ENCODE peak calls at places on chromosomes 12 and 14, in nine cellular contexts. M is body of pancreas, U is testis, T is fibroblast of mammary gland, Y is foreskin fibroblast, K is IMR-90, O is ovary, C is suprapubic skin, G is dorsolateral prefrontal cortex. Z is an unnamed sample.

GRCh38 chr12:104469523-104469922 is 12.8 kb downstream of the CHST11 start:
- DNase-seq in M (no peak), U (no peak), T (no peak), Y (no peak), K (no peak), O (no peak), C (no peak), G (no peak), Z (no peak)

GRCh38 chr14:57833304-57833703 is 32.6 kb downstream of the SLC35F4 start:
- DNase-seq in M (peak; percentile 10), U (no peak), T (peak; percentile 99), Y (peak; percentile 86), K (peak; percentile 88), O (no peak), C (no peak), G (peak; percentile 15), Z (no peak)

GRCh38 chr12:46152456-46152855 is 116.4 kb downstream of the SLC38A1 start:
- DNase-seq in M (no peak), U (no peak), T (no peak), Y (no peak), K (no peak), O (no peak), C (no peak), G (no peak), Z (no peak)

GRCh38 chr14:41605550-41606248 is 977 bp upstream of the LRFN5 start:
- DNase-seq in M (no peak), U (peak; percentile 57), T (peak; percentile 54), Y (no peak), K (peak; percentile 46), O (no peak), C (no peak), G (peak; percentile 43), Z (no peak)

GRCh38 chr14:59481407-59482119 is 2.6 kb downstream of the L3HYPDH start:
- DNase-seq in M (no peak), U (no peak), T (peak; percentile 90), Y (peak; percentile 48), K (peak; percentile 60), O (no peak), C (no peak), G (no peak), Z (no peak)

GRCh38 chr14:85572845-85573244 is 42.9 kb downstream of the FLRT2 start:
- DNase-seq in M (no peak), U (no peak), T (peak; percentile 90), Y (peak; percentile 75), K (peak; percentile 90), O (no peak), C (no peak), G (no peak), Z (no peak)

GRCh38 chr14:87108726-87109125 is 884.3 kb downstream of the GALC start:
- DNase-seq in M (no peak), U (no peak), T (peak; percentile 87), Y (peak; percentile 75), K (peak; percentile 84), O (no peak), C (no peak), G (peak; percentile 56), Z (no peak)

GRCh38 chr14:94548999-94549985 is 11.9 kb upstream of the SERPINA4 start:
- DNase-seq in M (peak; percentile 63), U (peak; percentile 88), T (peak; percentile 49), Y (peak; percentile 14), K (peak; percentile 36), O (peak; percentile 85), C (no peak), G (peak; percentile 70), Z (peak; percentile 69)

GRCh38 chr12:125188912-125189881 is 124.0 kb downstream of the AACS start:
- DNase-seq in M (no peak), U (no peak), T (no peak), Y (no peak), K (no peak), O (no peak), C (no peak), G (peak; percentile 31), Z (no peak)

GRCh38 chr14:104731249-104731924 is 7.4 kb downstream of the ADSS1 start:
- DNase-seq in M (no peak), U (no peak), T (no peak), Y (no peak), K (no peak), O (no peak), C (no peak), G (no peak), Z (no peak)

GRCh38 chr14:70073924-70074566 is 114.7 kb downstream of the SLC8A3 start:
- DNase-seq in M (peak; percentile 79), U (peak; percentile 83), T (peak; percentile 74), Y (peak; percentile 32), K (peak; percentile 73), O (peak; percentile 32), C (no peak), G (peak; percentile 83), Z (peak; percentile 78)

GRCh38 chr12:28975564-28976340 is 173.3 kb upstream of the FAR2 start:
- DNase-seq in M (no peak), U (no peak), T (no peak), Y (no peak), K (peak; percentile 34), O (no peak), C (no peak), G (no peak), Z (no peak)

GRCh38 chr12:55652352-55652751 is 15.7 kb downstream of the OR10P1 start:
- DNase-seq in M (no peak), U (no peak), T (peak; percentile 24), Y (no peak), K (no peak), O (no peak), C (no peak), G (no peak), Z (peak; percentile 18)

GRCh38 chr12:89211456-89211855 is 140.8 kb downstream of the DUSP6 start:
- DNase-seq in M (no peak), U (no peak), T (peak; percentile 19), Y (no peak), K (peak; percentile 41), O (no peak), C (no peak), G (no peak), Z (no peak)

GRCh38 chr12:80282761-80283160 is 161.3 kb upstream of the PTPRQ start:
- DNase-seq in M (no peak), U (no peak), T (peak; percentile 71), Y (peak; percentile 67), K (peak; percentile 38), O (no peak), C (no peak), G (no peak), Z (no peak)

DNA sequence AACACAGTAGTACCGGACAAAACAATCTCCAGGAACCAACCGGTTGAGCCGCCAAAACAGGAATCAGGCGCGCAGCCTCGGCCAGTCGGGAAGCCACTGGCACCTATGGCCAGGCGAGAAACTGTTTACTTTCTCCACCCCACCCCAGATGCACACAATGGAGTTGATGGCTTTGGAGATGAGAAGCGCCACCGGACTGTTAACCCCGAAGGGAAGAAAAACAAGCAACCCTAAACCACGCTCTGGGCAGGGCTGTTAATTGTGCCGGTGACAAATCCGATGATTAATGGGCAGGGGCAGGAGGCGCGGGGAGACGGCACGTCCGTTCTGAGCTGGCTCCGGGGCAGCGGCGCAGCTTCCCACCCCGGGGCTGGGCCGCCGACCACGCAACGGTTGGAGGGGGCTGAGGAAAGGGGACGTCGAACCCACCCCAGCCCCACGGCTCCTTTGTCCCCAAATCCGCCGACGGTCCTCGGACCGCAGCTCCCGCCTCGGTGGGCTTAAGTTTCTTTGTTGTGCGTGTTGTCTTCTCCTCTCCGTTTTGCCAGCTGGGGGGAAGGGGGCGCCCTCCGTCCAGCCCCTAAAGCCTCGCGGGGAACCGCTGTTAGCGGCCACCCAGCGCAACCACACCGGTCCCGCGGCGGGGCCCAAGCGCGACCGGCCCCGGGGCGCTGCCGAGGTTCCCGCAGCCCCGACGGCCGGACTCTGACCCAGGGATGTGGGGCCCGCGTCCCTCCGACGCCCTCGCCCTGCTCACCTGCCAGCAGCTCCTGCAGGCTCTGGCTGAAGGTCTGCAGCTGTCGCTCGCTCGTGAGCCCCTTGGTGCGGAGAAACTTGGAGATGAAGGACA is 790 bp downstream of the BTG1 start:
- DNase-seq in M (peak; percentile 53), U (peak; percentile 46), T (peak; percentile 65), Y (peak; percentile 67), K (peak; percentile 52), O (peak; percentile 72), C (peak; percentile 78), G (peak; percentile 25), Z (peak; percentile 60)
- TF ChIP-seq CTCF in M (peak; percentile 2), U (no peak), T (no peak), Y (no peak), K (no peak), O (no peak), C (peak; percentile 3), G (peak; percentile 59), Z (no peak)

GRCh38 chr14:68780358-68781160 is 12.3 kb downstream of the ZFP36L1 start:
- DNase-seq in M (peak; percentile 72), U (peak; percentile 88), T (peak; percentile 64), Y (peak; percentile 80), K (peak; percentile 62), O (peak; percentile 82), C (no peak), G (no peak), Z (no peak)
- H3K4me3 ChIP-seq in M (no peak overlapping the region), U (no peak overlapping the region), T (no peak overlapping the region), Y (no peak overlapping the region), K (no peak overlapping the region), O (no peak overlapping the region), C (no peak overlapping the region), G (no peak overlapping the region), Z (no peak overlapping the region)

GRCh38 chr14:36069535-36069900 is 107.0 kb downstream of the PTCSC3 start:
- DNase-seq in M (peak; percentile 68), U (peak; percentile 38), T (peak; percentile 47), Y (no peak), K (peak; percentile 17), O (no peak), C (no peak), G (peak; percentile 32), Z (peak; percentile 65)
- TF ChIP-seq CTCF in M (peak; percentile 78), U (peak; percentile 22), T (peak; percentile 59), Y (peak; percentile 51), K (peak; percentile 43), O (no peak), C (no peak), G (peak; percentile 66), Z (peak; percentile 75)

GRCh38 chr12:27083861-27084271 is 1.5 kb upstream of the C12orf71 start:
- DNase-seq in M (no peak), U (no peak), T (peak; percentile 59), Y (peak; percentile 28), K (peak; percentile 71), O (no peak), C (no peak), G (peak; percentile 73), Z (no peak)
- H3K4me3 ChIP-seq in M (no peak overlapping the region), U (no peak overlapping the region), T (peak overlapping the region; percentile 15), Y (peak overlapping the region; percentile 0), K (peak overlapping the region; percentile 20), O (no peak overlapping the region), C (no peak overlapping the region), G (peak overlapping the region; percentile 39), Z (no peak overlapping the region)

Z was measured in GM12865.